ENCODE peak calls at places on chromosomes 4 and X, in ten cellular contexts. V is GM23338, M is body of pancreas, C is cardiac muscle cell, S is kidney, Z is BE2C, W is esophagus squamous epithelium, E is left lung, T is adrenal gland, P is ovary. K is an unnamed sample.

GRCh38 chr4:11367371-11367770 is 61.3 kb downstream of the HS3ST1 start:
- DNase-seq in E (no peak), S (no peak), C (peak; percentile 27), T (peak; percentile 87), V (no peak), Z (no peak), M (peak; percentile 40), P (peak; percentile 93), W (no peak), K (peak; percentile 80)

GRCh38 chr4:98601719-98602118 is 56.7 kb downstream of the TSPAN5 start:
- DNase-seq in C (no peak), E (no peak), Z (no peak), S (no peak), M (no peak), P (no peak), T (no peak), W (no peak), V (no peak), K (no peak)

GRCh38 chr4:42347076-42347475 is 50.2 kb upstream of the SHISA3 start:
- DNase-seq in C (no peak), V (no peak), W (no peak), Z (peak; percentile 21), E (no peak), T (no peak), P (no peak), M (no peak), S (no peak), K (no peak)

GRCh38 chrX:142804085-142804484 is 221.6 kb upstream of the SPANXN4 start:
- DNase-seq in V (peak; percentile 47), C (peak; percentile 9), W (no peak), E (no peak), S (no peak), M (no peak), P (no peak), Z (no peak), T (no peak), K (no peak)

GRCh38 chr4:125891597-125892258 is 577.0 kb downstream of the FAT4 start:
- DNase-seq in M (no peak), T (no peak), E (no peak), V (no peak), W (no peak), Z (no peak), S (no peak), P (no peak), C (no peak), K (no peak)

GRCh38 chrX:108485960-108486359 is 46.3 kb downstream of the COL4A5 start:
- DNase-seq in T (no peak), W (no peak), S (no peak), C (no peak), V (no peak), E (no peak), M (no peak), P (no peak), Z (no peak), K (no peak)

GRCh38 chr4:40581254-40582140 is 48.2 kb downstream of the RBM47 start:
- DNase-seq in V (no peak), W (no peak), P (no peak), Z (no peak), M (no peak), S (no peak), T (no peak), C (no peak), E (no peak), K (no peak)

GRCh38 chrX:116317409-116317808 is 119.0 kb upstream of the SLC6A14 start:
- DNase-seq in S (peak; percentile 71), Z (peak; percentile 47), E (peak; percentile 71), W (no peak), C (peak; percentile 49), T (no peak), V (peak; percentile 1), P (no peak), M (peak; percentile 34), K (no peak)

GRCh38 chrX:41027388-41027787 is 57.9 kb upstream of the USP9X start:
- DNase-seq in E (no peak), C (peak; percentile 26), W (no peak), V (peak; percentile 28), T (no peak), S (no peak), M (no peak), P (no peak), Z (no peak), K (no peak)

GRCh38 chr4:25865586-25865985 is 2.8 kb upstream of the SEL1L3 start:
- DNase-seq in S (peak; percentile 76), Z (no peak), P (no peak), C (no peak), V (peak; percentile 68), W (no peak), E (peak; percentile 49), T (no peak), M (peak; percentile 78), K (no peak)

DNA sequence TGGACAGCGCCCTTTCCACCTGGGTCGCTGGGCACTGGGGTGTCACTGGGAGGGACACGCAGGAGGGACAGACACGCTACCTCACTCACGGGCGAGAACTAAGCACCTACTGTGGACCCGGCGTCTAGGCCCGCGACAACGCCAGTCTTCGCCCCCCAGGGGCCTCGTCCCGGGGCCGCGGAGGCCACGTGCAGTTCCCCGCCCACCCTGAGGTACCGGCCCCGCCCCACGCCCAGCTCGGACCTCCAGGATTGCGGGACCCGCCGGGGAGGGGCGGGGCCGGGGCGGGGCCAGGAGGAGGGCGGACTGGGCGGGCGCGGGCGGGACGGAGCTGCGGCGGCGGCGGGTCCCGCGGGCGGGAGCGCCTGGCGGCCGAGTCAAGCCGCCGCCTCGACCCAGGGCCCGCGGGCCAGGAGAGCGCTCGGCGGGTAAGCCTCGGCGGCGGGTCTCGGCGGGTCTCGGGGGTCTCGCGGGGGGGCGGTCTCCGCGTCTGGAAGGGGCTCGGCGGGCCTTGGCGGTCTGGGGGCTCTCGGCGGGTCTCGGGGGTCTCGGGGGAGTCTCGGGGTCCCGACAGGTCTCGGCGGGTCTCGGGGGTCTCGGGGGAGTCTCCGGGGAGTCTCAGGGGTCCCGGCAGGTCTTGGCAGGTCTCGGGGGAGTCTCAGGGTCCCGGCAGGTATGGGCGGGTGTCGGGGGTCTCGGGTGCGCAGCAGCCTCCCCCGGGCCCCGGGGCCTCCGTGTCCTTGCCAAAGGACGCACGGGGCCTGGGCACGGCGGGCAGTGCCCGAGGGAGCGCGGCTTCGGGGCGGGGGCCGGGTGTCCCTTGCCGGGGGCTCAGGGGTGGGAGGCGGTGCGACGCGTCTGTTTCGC is at the start of gene SH3BP2:
- DNase-seq in T (peak; percentile 85), S (peak; percentile 95), M (peak; percentile 84), C (peak; percentile 85), V (peak; percentile 90), E (peak; percentile 86), W (no peak), P (peak; percentile 76), Z (peak; percentile 85), K (peak; percentile 88)
- TF ChIP-seq CTCF in T (no peak), S (no peak), M (no peak), C (no peak), V (no peak), E (no peak), W (no peak), P (no peak), Z (no peak), K (no peak)

GRCh38 chrX:153877571-153878261 is 8.3 kb downstream of the L1CAM start:
- DNase-seq in M (no peak), Z (no peak), E (no peak), W (no peak), V (no peak), C (no peak), S (no peak), T (no peak), P (no peak), K (no peak)
- H3K4me1 ChIP-seq in M (no peaks in the 10 kb centered on the region), Z (peaks cover 47% of the 10 kb centered on the region), E (no peaks in the 10 kb centered on the region), W (no peaks in the 10 kb centered on the region), V (peaks cover 23% of the 10 kb centered on the region), C (no peaks in the 10 kb centered on the region), S (no peaks in the 10 kb centered on the region), T (no peaks in the 10 kb centered on the region), P (no peaks in the 10 kb centered on the region), K (no peaks in the 10 kb centered on the region)

GRCh38 chr4:3220586-3221494 is 28.1 kb upstream of the MSANTD1 start:
- DNase-seq in P (no peak), C (no peak), M (peak; percentile 11), T (no peak), E (peak; percentile 25), W (no peak), S (peak; percentile 44), V (no peak), Z (peak; percentile 2), K (peak; percentile 40)

GRCh38 chr4:3219761-3220481 is 29.0 kb upstream of the MSANTD1 start:
- DNase-seq in V (no peak), W (no peak), Z (peak; percentile 2), E (no peak), P (no peak), S (peak; percentile 18), C (no peak), M (peak; percentile 10), T (no peak), K (no peak)

GRCh38 chr4:3217771-3218170 is 31.2 kb upstream of the MSANTD1 start:
- DNase-seq in V (no peak), M (peak; percentile 11), E (peak; percentile 14), S (peak; percentile 44), Z (peak; percentile 2), P (no peak), C (no peak), W (no peak), T (no peak), K (peak; percentile 35)

GRCh38 chr4:3217266-3217665 is 31.7 kb upstream of the MSANTD1 start:
- DNase-seq in E (no peak), S (no peak), W (no peak), C (no peak), V (no peak), T (no peak), Z (peak; percentile 0), P (no peak), M (no peak), K (no peak)

DNA sequence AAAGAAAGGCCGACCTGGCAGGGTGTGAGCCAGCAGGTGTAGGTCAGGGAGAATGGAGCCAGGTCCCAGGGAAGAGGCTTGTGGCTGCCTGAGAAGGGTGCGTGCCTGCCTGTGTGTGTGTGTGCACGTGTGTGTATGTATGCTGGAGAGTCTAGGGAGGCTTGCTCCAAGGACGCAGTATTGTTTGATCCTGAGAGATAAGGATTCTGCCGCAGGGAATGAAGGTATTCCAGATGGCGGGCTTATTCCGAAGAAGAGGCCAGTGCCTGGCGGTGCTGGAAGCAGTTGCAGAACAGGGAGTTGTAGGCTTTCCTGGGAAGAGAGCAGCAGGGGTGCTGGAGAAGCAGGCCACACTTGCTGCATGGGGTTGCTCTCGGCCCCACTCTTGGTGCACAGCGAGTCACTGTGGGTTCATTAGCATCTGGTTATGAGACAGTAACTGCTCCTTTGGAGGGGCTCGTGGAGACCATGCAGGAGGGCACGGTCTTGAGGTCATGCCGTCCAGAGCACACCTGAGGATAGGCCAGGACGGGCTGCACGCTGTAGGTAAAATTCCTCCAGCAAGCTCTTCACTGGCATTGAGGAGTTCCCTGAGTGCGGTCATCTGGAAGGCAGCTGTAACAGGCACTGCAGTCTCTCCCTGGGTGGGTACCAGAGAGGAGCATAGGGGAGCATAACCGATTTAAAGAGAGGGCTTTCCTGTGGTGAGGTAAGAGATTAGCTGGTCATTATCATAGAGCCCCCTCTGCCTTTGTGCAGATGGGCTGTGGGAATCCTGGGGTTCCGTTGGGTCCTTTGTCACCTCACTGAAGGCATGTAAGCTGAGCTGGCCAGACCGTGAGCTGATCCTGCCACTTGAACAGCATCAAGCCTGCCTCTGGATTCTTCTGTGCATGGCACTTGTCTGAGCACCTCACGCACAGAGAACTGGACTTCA is 29.9 kb upstream of the MSANTD1 start:
- DNase-seq in C (no peak), Z (peak; percentile 54), T (no peak), V (no peak), W (no peak), P (no peak), M (peak; percentile 10), E (peak; percentile 13), S (peak; percentile 45), K (peak; percentile 37)
- H3K36me3 ChIP-seq in C (peaks cover 47% of the 10 kb centered on the region), Z (peaks cover 53% of the 10 kb centered on the region), T (peaks cover 87% of the 10 kb centered on the region), V (peaks cover 7% of the 10 kb centered on the region), W (peaks cover 99% of the 10 kb centered on the region), P (no peaks in the 10 kb centered on the region), M (peaks cover 37% of the 10 kb centered on the region), E (no peaks in the 10 kb centered on the region), S (peaks cover 57% of the 10 kb centered on the region), K (peaks cover 96% of the 10 kb centered on the region)

GRCh38 chrX:52271212-52271611 is 86.5 kb downstream of the MAGED4 start:
- DNase-seq in S (no peak), C (peak; percentile 21), Z (peak; percentile 21), E (no peak), T (no peak), M (no peak), P (no peak), W (no peak), V (peak; percentile 64), K (no peak)
- TF ChIP-seq CTCF in S (no peak), C (peak; percentile 31), Z (peak; percentile 52), E (no peak), T (no peak), M (no peak), P (no peak), W (no peak), V (peak; percentile 73), K (no peak)